ENCODE peak calls at places on chromosomes 11 and 22, in six cellular contexts. H, N, L, R, F and V are unnamed samples.

GRCh38 chr22:39349967-39350802 is at the start of gene SYNGR1:
- DNase-seq in H (peak), N (no peak), L (peak), R (no peak), F (no peak), V (peak)

GRCh38 chr11:95149659-95150294 is 60.1 kb downstream of the ENDOD1 start:
- DNase-seq in H (peak), N (no peak), L (no peak), R (no peak), F (no peak), V (peak)

GRCh38 chr22:33579448-33580093 is 340.7 kb downstream of the LARGE1 start:
- DNase-seq in H (peak), N (peak), L (peak), R (no peak), F (peak), V (peak)

GRCh38 chr11:59756845-59757244 is 1.7 kb downstream of the STX3 start:
- DNase-seq in H (peak), N (no peak), L (peak), R (no peak), F (no peak), V (no peak)

GRCh38 chr11:111733009-111733408 is 33.2 kb downstream of the PPP2R1B start:
- DNase-seq in H (peak), N (no peak), L (no peak), R (no peak), F (no peak), V (no peak)

GRCh38 chr11:15390857-15391256 is 276.1 kb downstream of the INSC start:
- DNase-seq in H (no peak), N (no peak), L (no peak), R (no peak), F (no peak), V (no peak)

GRCh38 chr22:48954781-48955311 is 872.8 kb downstream of the BRD1 start:
- DNase-seq in H (no peak), N (no peak), L (no peak), R (peak), F (no peak), V (no peak)

GRCh38 chr11:2930705-2931415 is 1.6 kb upstream of the PHLDA2 start:
- DNase-seq in H (peak), N (peak), L (peak), R (peak), F (peak), V (no peak)

GRCh38 chr11:18669629-18670162 is 28.9 kb upstream of the TMEM86A start:
- DNase-seq in H (peak), N (no peak), L (no peak), R (no peak), F (no peak), V (no peak)

GRCh38 chr22:30894371-30894740 is 74.2 kb downstream of the MORC2 start:
- DNase-seq in H (no peak), N (no peak), L (no peak), R (no peak), F (no peak), V (no peak)

GRCh38 chr11:86741489-86742435 is 58.6 kb upstream of the PRSS23 start:
- DNase-seq in H (no peak), N (peak), L (no peak), R (no peak), F (no peak), V (no peak)

GRCh38 chr11:47948137-47948536 is 32.2 kb upstream of the PTPRJ start:
- DNase-seq in H (no peak), N (no peak), L (no peak), R (no peak), F (no peak), V (no peak)

GRCh38 chr22:49838771-49839717 is 11.4 kb upstream of the BRD1 start:
- DNase-seq in H (no peak), N (no peak), L (no peak), R (no peak), F (peak), V (no peak)

GRCh38 chr11:106463154-106463553 is 385.7 kb downstream of the AASDHPPT start:
- DNase-seq in H (no peak), N (no peak), L (peak), R (no peak), F (no peak), V (no peak)

GRCh38 chr22:38754247-38755154 is 1.3 kb downstream of the SUN2 start:
- DNase-seq in H (peak), N (no peak), L (peak), R (no peak), F (no peak), V (no peak)

GRCh38 chr11:20966489-20966888 is 297.1 kb downstream of the NELL1 start:
- DNase-seq in H (no peak), N (no peak), L (no peak), R (no peak), F (no peak), V (no peak)

GRCh38 chr11:15815246-15816209 is 540.8 kb downstream of the SOX6 start:
- DNase-seq in H (no peak), N (no peak), L (peak), R (no peak), F (no peak), V (no peak)

GRCh38 chr11:45662665-45663485 is 2.5 kb downstream of the CHST1 start:
- DNase-seq in H (no peak), N (no peak), L (peak), R (peak), F (no peak), V (no peak)

GRCh38 chr11:111736191-111736590 is 30.0 kb downstream of the PPP2R1B start:
- DNase-seq in H (no peak), N (no peak), L (no peak), R (no peak), F (no peak), V (no peak)

GRCh38 chr11:117815262-117815803 is 9.2 kb downstream of the FXYD2 start:
- DNase-seq in H (peak), N (no peak), L (no peak), R (no peak), F (peak), V (no peak)

GRCh38 chr11:126231725-126232459 is 20.3 kb downstream of the FAM118B start:
- DNase-seq in H (no peak), N (no peak), L (no peak), R (no peak), F (no peak), V (no peak)

GRCh38 chr22:42202048-42202447 is 68.4 kb downstream of the TCF20 start:
- DNase-seq in H (no peak), N (no peak), L (no peak), R (no peak), F (no peak), V (no peak)

GRCh38 chr11:105100206-105100605 is 39.4 kb downstream of the CARD18 start:
- DNase-seq in H (no peak), N (no peak), L (no peak), R (no peak), F (no peak), V (no peak)

GRCh38 chr22:41687901-41688364 is 734 bp downstream of the SNU13 start:
- DNase-seq in H (peak), N (no peak), L (peak), R (no peak), F (no peak), V (no peak)

GRCh38 chr11:134510171-134510570 is 98.1 kb upstream of the B3GAT1 start:
- DNase-seq in H (no peak), N (no peak), L (no peak), R (peak), F (no peak), V (no peak)

GRCh38 chr11:66002648-66003225 is 434 bp downstream of the BANF1 start:
- DNase-seq in H (peak), N (no peak), L (peak), R (no peak), F (no peak), V (no peak)

GRCh38 chr22:27761036-27761435 is 40.5 kb downstream of the MN1 start:
- DNase-seq in H (no peak), N (no peak), L (no peak), R (no peak), F (no peak), V (no peak)

GRCh38 chr11:134725939-134726639 is 314.0 kb upstream of the B3GAT1 start:
- DNase-seq in H (peak), N (peak), L (no peak), R (no peak), F (no peak), V (no peak)

GRCh38 chr11:31847761-31848160 is 36.6 kb upstream of the PAX6 start:
- DNase-seq in H (no peak), N (no peak), L (no peak), R (no peak), F (no peak), V (no peak)

GRCh38 chr11:121391914-121392313 is 60.2 kb upstream of the SORL1 start:
- DNase-seq in H (no peak), N (no peak), L (peak), R (no peak), F (no peak), V (no peak)

GRCh38 chr11:28107331-28107725 is 628 bp downstream of the KIF18A start:
- DNase-seq in H (no peak), N (no peak), L (no peak), R (no peak), F (no peak), V (no peak)

GRCh38 chr11:120296554-120296953 is 28.5 kb upstream of the TLCD5 start:
- DNase-seq in H (no peak), N (no peak), L (no peak), R (no peak), F (no peak), V (no peak)

GRCh38 chr11:133403900-133404299 is 128.4 kb downstream of the OPCML start:
- DNase-seq in H (no peak), N (no peak), L (no peak), R (no peak), F (no peak), V (no peak)

GRCh38 chr11:86676010-86676409 is 3.6 kb upstream of the ME3 start:
- DNase-seq in H (no peak), N (no peak), L (no peak), R (no peak), F (no peak), V (no peak)

GRCh38 chr22:30947163-30947820 is 21.3 kb downstream of the MORC2 start:
- DNase-seq in H (no peak), N (peak), L (peak), R (no peak), F (no peak), V (peak)

GRCh38 chr11:99893803-99894202 is 793.3 kb upstream of the ARHGAP42 start:
- DNase-seq in H (peak), N (no peak), L (no peak), R (no peak), F (no peak), V (no peak)

GRCh38 chr11:121385693-121386092 is 66.4 kb upstream of the SORL1 start:
- DNase-seq in H (no peak), N (no peak), L (no peak), R (no peak), F (no peak), V (no peak)

GRCh38 chr11:14506532-14506931 is 6.9 kb upstream of the COPB1 start:
- DNase-seq in H (no peak), N (no peak), L (no peak), R (no peak), F (no peak), V (no peak)